ENCODE peak calls at places on chromosome 4, in nine cellular contexts. B is cardiac muscle cell; O is BJ; D is brain microvascular endothelial cell; V is AG10803; K is tibial artery; P is IMR-90; X is uterus; I is CD8-positive, alpha-beta T cell. Z is an unnamed sample.
A peak's percentile ranks its signal among the peaks of the same experiment; 100 is the strongest.

GRCh38 chr4:28702571-28702970 is 1841.9 kb downstream of the STIM2 start:
- DNase-seq in B (no peak), O (no peak), D (no peak), V (peak; percentile 25), K (no peak), P (peak; percentile 4), X (no peak), I (no peak), Z (no peak)

GRCh38 chr4:11546391-11547160 is 117.9 kb upstream of the HS3ST1 start:
- DNase-seq in B (no peak), O (no peak), D (no peak), V (no peak), K (no peak), P (peak; percentile 33), X (no peak), I (no peak), Z (no peak)

GRCh38 chr4:4270529-4270928 is 19.4 kb downstream of the LYAR start:
- DNase-seq in B (no peak), O (no peak), D (peak; percentile 14), V (no peak), K (no peak), P (no peak), X (no peak), I (no peak), Z (peak; percentile 28)

GRCh38 chr4:71460368-71460767 is 121.5 kb downstream of the SLC4A4 start:
- DNase-seq in B (no peak), O (no peak), D (no peak), V (no peak), K (no peak), P (no peak), X (no peak), I (no peak), Z (no peak)

GRCh38 chr4:921830-922331 is 10.2 kb downstream of the GAK start:
- DNase-seq in B (no peak), O (no peak), D (no peak), V (no peak), K (no peak), P (no peak), X (no peak), I (no peak), Z (no peak)

GRCh38 chr4:170398228-170398627 is 308.5 kb upstream of the AADAT start:
- DNase-seq in B (no peak), O (no peak), D (no peak), V (no peak), K (no peak), P (no peak), X (no peak), I (no peak), Z (no peak)

GRCh38 chr4:21688596-21689265 is 259.8 kb downstream of the KCNIP4 start:
- DNase-seq in B (no peak), O (no peak), D (no peak), V (no peak), K (no peak), P (no peak), X (no peak), I (no peak), Z (no peak)

GRCh38 chr4:144649646-144650045 is 3.7 kb downstream of the HHIP start:
- DNase-seq in B (no peak), O (no peak), D (no peak), V (no peak), K (no peak), P (no peak), X (no peak), I (no peak), Z (no peak)

GRCh38 chr4:125303058-125303457 is 11.7 kb upstream of the FAT4 start:
- DNase-seq in B (no peak), O (no peak), D (no peak), V (peak; percentile 18), K (no peak), P (peak; percentile 77), X (no peak), I (no peak), Z (no peak)

GRCh38 chr4:125306533-125306932 is 8.2 kb upstream of the FAT4 start:
- DNase-seq in B (no peak), O (no peak), D (no peak), V (no peak), K (no peak), P (no peak), X (no peak), I (no peak), Z (no peak)

GRCh38 chr4:125306112-125306511 is 8.6 kb upstream of the FAT4 start:
- DNase-seq in B (no peak), O (no peak), D (no peak), V (no peak), K (no peak), P (no peak), X (no peak), I (no peak), Z (no peak)

GRCh38 chr4:125303821-125304220 is 10.9 kb upstream of the FAT4 start:
- DNase-seq in B (no peak), O (no peak), D (no peak), V (no peak), K (no peak), P (no peak), X (no peak), I (no peak), Z (no peak)
- TF ChIP-seq CTCF in B (no peak), O (no peak), D (no peak), V (no peak), K (no peak), P (no peak), X (no peak), I (no peak), Z (no peak)

GRCh38 chr4:8241895-8242696 is 27.5 kb upstream of the HTRA3 start:
- DNase-seq in B (peak; percentile 97), O (peak; percentile 60), D (peak; percentile 89), V (peak; percentile 84), K (peak; percentile 89), P (peak; percentile 91), X (peak; percentile 87), I (peak; percentile 81), Z (peak; percentile 90)
- H3K4me3 ChIP-seq in B (no peak overlapping the region), O (no peak overlapping the region), D (no peak overlapping the region), V (no peak overlapping the region), K (no peak overlapping the region), P (no peak overlapping the region), X (no peak overlapping the region), I (no peak overlapping the region), Z (no peak overlapping the region)

DNA sequence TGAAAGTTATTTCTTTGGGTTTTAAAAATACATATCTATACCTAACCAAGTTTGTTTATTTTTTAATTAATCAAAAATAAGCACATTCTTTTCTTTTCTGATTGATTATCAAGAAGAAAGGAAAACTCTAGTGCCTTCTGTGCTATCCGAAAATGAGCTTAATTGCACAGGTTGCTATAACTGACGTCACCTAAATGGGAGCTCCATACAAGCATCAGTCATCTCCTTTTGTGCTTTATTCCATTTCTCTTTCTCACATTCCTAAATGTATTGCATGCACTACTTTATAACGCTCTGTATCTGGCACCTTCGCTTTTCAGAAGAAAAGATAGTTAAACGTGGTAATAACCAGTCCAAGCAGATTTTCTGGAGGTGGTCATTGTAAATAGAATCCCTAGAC is 675.0 kb downstream of the STPG2 start:
- DNase-seq in B (no peak), O (no peak), D (no peak), V (no peak), K (no peak), P (no peak), X (no peak), I (no peak), Z (no peak)
- TF ChIP-seq CTCF in B (no peak), O (no peak), D (no peak), V (no peak), K (no peak), P (no peak), X (no peak), I (no peak), Z (no peak)

DNA sequence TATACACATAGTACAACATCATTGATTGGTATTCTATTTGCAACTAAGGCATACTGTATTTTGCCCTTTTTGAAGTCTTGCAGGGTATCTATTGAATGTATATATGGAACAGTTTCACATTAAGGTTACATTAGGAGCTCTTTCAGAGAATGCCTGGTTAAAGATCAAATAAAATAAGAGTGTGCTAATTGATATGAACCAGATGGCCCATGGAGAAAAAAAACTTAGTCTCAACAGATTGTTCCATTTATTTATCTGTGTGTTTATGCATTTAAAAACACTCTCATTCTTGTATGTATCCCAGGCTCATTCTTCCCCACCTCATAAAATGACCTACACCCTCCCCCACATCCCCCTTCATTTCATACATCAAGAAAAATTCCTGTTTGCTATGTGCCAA is 35.2 kb upstream of the GRIA2 start:
- DNase-seq in B (no peak), O (no peak), D (no peak), V (no peak), K (no peak), P (no peak), X (no peak), I (no peak), Z (no peak)
- H3K4me3 ChIP-seq in B (no peak overlapping the region), O (no peak overlapping the region), D (no peak overlapping the region), V (no peak overlapping the region), K (no peak overlapping the region), P (no peak overlapping the region), X (no peak overlapping the region), I (no peak overlapping the region), Z (no peak overlapping the region)

GRCh38 chr4:3011456-3012220 is 48.3 kb downstream of the GRK4 start:
- DNase-seq in B (no peak), O (no peak), D (no peak), V (no peak), K (no peak), P (no peak), X (no peak), I (no peak), Z (no peak)

GRCh38 chr4:3010577-3010976 is 47.2 kb downstream of the GRK4 start:
- DNase-seq in B (no peak), O (no peak), D (no peak), V (no peak), K (no peak), P (no peak), X (no peak), I (no peak), Z (no peak)

GRCh38 chr4:3010998-3011397 is 47.6 kb downstream of the GRK4 start:
- DNase-seq in B (no peak), O (peak; percentile 91), D (no peak), V (peak; percentile 89), K (peak; percentile 41), P (peak; percentile 78), X (peak; percentile 34), I (no peak), Z (peak; percentile 39)

GRCh38 chr4:3007724-3008123 is 44.4 kb downstream of the GRK4 start:
- DNase-seq in B (no peak), O (no peak), D (no peak), V (no peak), K (no peak), P (no peak), X (no peak), I (no peak), Z (no peak)

DNA sequence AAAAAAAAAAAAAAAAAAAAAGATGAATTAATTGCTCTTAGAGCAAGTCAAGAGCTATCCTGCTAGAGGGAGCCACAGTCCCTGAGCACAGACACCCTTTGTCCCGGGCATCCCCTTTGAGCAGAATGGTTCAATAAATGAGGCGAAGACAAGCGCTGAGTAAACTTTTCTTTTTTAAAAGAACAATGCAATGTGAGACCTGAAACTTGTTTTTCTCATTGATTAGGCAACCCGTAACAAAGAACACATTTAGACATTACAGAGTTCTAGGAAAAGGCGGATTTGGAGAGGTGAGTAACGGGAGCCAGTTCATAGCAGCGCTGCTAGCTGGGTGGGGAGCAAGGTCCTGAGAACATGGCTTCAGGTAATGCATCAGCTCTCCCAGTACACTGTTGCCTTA is 46.1 kb downstream of the GRK4 start:
- DNase-seq in B (peak; percentile 16), O (no peak), D (no peak), V (peak; percentile 54), K (no peak), P (no peak), X (no peak), I (no peak), Z (peak; percentile 16)
- TF ChIP-seq CTCF in B (no peak), O (no peak), D (peak; percentile 48), V (peak; percentile 42), K (no peak), P (peak; percentile 24), X (no peak), I (no peak), Z (peak; percentile 11)

Z was measured in fibroblast of pulmonary artery.